ENCODE peak calls at places on chromosomes 12 and 14, in five cellular contexts. One of them, this sample, is unnamed.

GRCh38 chr14:95380350-95381042 is 60.8 kb upstream of the CLMN start:
- DNase-seq in ureter: no peak
- DNase-seq in NCI-H1694 treated with DMSO at 0.1 percent for 48 hours: no peak
- DNase-seq in Ammon's horn: no peak
- DNase-seq in OCI-M1: peak
- DNase-seq in this sample: no peak

GRCh38 chr12:14771651-14772137 is 31.6 kb downstream of the WBP11 start:
- DNase-seq in ureter: no peak
- DNase-seq in NCI-H1694 treated with DMSO at 0.1 percent for 48 hours: no peak
- DNase-seq in Ammon's horn: no peak
- DNase-seq in OCI-M1: peak
- DNase-seq in this sample: no peak

GRCh38 chr12:26124491-26125450 is at the start of gene BHLHE41:
- DNase-seq in ureter: peak
- DNase-seq in NCI-H1694 treated with DMSO at 0.1 percent for 48 hours: no peak
- DNase-seq in Ammon's horn: peak
- DNase-seq in OCI-M1: peak
- DNase-seq in this sample: peak

GRCh38 chr14:20327005-20327869 is 5.8 kb downstream of the CCNB1IP1 start:
- DNase-seq in ureter: no peak
- DNase-seq in NCI-H1694 treated with DMSO at 0.1 percent for 48 hours: peak
- DNase-seq in Ammon's horn: peak
- DNase-seq in OCI-M1: peak
- DNase-seq in this sample: no peak

GRCh38 chr12:115183752-115184151 is 499.8 kb upstream of the TBX3 start:
- DNase-seq in ureter: no peak
- DNase-seq in NCI-H1694 treated with DMSO at 0.1 percent for 48 hours: no peak
- DNase-seq in Ammon's horn: no peak
- DNase-seq in OCI-M1: no peak
- DNase-seq in this sample: no peak

GRCh38 chr14:72064501-72064900 is 132.3 kb downstream of the RGS6 start:
- DNase-seq in ureter: no peak
- DNase-seq in NCI-H1694 treated with DMSO at 0.1 percent for 48 hours: no peak
- DNase-seq in Ammon's horn: no peak
- DNase-seq in OCI-M1: no peak
- DNase-seq in this sample: no peak

GRCh38 chr12:120905856-120906384 is 1.8 kb upstream of the SPPL3 start:
- DNase-seq in ureter: no peak
- DNase-seq in NCI-H1694 treated with DMSO at 0.1 percent for 48 hours: no peak
- DNase-seq in Ammon's horn: no peak
- DNase-seq in OCI-M1: no peak
- DNase-seq in this sample: peak

GRCh38 chr12:76643438-76643837 is 83.9 kb upstream of the OSBPL8 start:
- DNase-seq in ureter: no peak
- DNase-seq in NCI-H1694 treated with DMSO at 0.1 percent for 48 hours: no peak
- DNase-seq in Ammon's horn: no peak
- DNase-seq in OCI-M1: no peak
- DNase-seq in this sample: no peak

GRCh38 chr14:77541905-77542304 is 43.3 kb upstream of the ISM2 start:
- DNase-seq in ureter: no peak
- DNase-seq in NCI-H1694 treated with DMSO at 0.1 percent for 48 hours: no peak
- DNase-seq in Ammon's horn: no peak
- DNase-seq in OCI-M1: no peak
- DNase-seq in this sample: no peak

GRCh38 chr14:27315477-27315876 is 717.6 kb upstream of the NOVA1 start:
- DNase-seq in ureter: no peak
- DNase-seq in NCI-H1694 treated with DMSO at 0.1 percent for 48 hours: no peak
- DNase-seq in Ammon's horn: no peak
- DNase-seq in OCI-M1: peak
- DNase-seq in this sample: no peak

GRCh38 chr12:55467836-55468235 is 2.1 kb downstream of the OR6C70 start:
- DNase-seq in ureter: no peak
- DNase-seq in NCI-H1694 treated with DMSO at 0.1 percent for 48 hours: no peak
- DNase-seq in Ammon's horn: no peak
- DNase-seq in OCI-M1: no peak
- DNase-seq in this sample: no peak

GRCh38 chr14:92958373-92959188 is 35.6 kb downstream of the CHGA start:
- DNase-seq in ureter: no peak
- DNase-seq in NCI-H1694 treated with DMSO at 0.1 percent for 48 hours: no peak
- DNase-seq in Ammon's horn: peak
- DNase-seq in OCI-M1: no peak
- DNase-seq in this sample: no peak

GRCh38 chr14:74571441-74571841 is 40.6 kb downstream of the LTBP2 start:
- DNase-seq in ureter: no peak
- DNase-seq in NCI-H1694 treated with DMSO at 0.1 percent for 48 hours: no peak
- DNase-seq in Ammon's horn: no peak
- DNase-seq in OCI-M1: no peak
- DNase-seq in this sample: no peak

GRCh38 chr14:34059925-34060746 is 109.3 kb upstream of the EGLN3 start:
- DNase-seq in ureter: peak
- DNase-seq in NCI-H1694 treated with DMSO at 0.1 percent for 48 hours: no peak
- DNase-seq in Ammon's horn: peak
- DNase-seq in OCI-M1: peak
- DNase-seq in this sample: peak

GRCh38 chr12:24482882-24483604 is 465.9 kb downstream of the BCAT1 start:
- DNase-seq in ureter: no peak
- DNase-seq in NCI-H1694 treated with DMSO at 0.1 percent for 48 hours: no peak
- DNase-seq in Ammon's horn: no peak
- DNase-seq in OCI-M1: no peak
- DNase-seq in this sample: no peak

GRCh38 chr14:31893156-31893813 is 183.8 kb upstream of the ARHGAP5 start:
- DNase-seq in ureter: no peak
- DNase-seq in NCI-H1694 treated with DMSO at 0.1 percent for 48 hours: no peak
- DNase-seq in Ammon's horn: peak
- DNase-seq in OCI-M1: no peak
- DNase-seq in this sample: no peak

GRCh38 chr14:104597576-104597975 is 7.0 kb downstream of the TMEM179 start:
- DNase-seq in ureter: no peak
- DNase-seq in NCI-H1694 treated with DMSO at 0.1 percent for 48 hours: no peak
- DNase-seq in Ammon's horn: no peak
- DNase-seq in OCI-M1: no peak
- DNase-seq in this sample: no peak